ENCODE peak calls at places on chromosome 10, in nine cellular contexts. Y, U, Z, H, M, L, B, C and R are unnamed samples.

GRCh38 chr10:33612116-33612515 is 277.6 kb upstream of the NRP1 start:
- DNase-seq in Y (no peak), U (no peak), Z (no peak), H (peak; percentile 42), M (no peak), L (no peak), B (no peak), C (no peak), R (no peak)

GRCh38 chr10:59905066-59905734 is 1.2 kb downstream of the CCDC6 start:
- DNase-seq in Y (no peak), U (peak; percentile 57), Z (no peak), H (peak; percentile 25), M (peak; percentile 56), L (no peak), B (peak; percentile 81), C (peak; percentile 73), R (peak; percentile 41)

GRCh38 chr10:62985807-62986525 is 147.2 kb upstream of the NRBF2 start:
- DNase-seq in Y (no peak), U (no peak), Z (no peak), H (no peak), M (no peak), L (no peak), B (no peak), C (no peak), R (no peak)

GRCh38 chr10:12720217-12720981 is 281.1 kb downstream of the CCDC3 start:
- DNase-seq in Y (peak; percentile 60), U (peak; percentile 89), Z (no peak), H (peak; percentile 85), M (peak; percentile 93), L (no peak), B (no peak), C (peak; percentile 94), R (peak; percentile 99)

GRCh38 chr10:60140681-60141632 is 234.6 kb upstream of the CCDC6 start:
- DNase-seq in Y (no peak), U (no peak), Z (no peak), H (peak; percentile 56), M (no peak), L (peak; percentile 71), B (no peak), C (no peak), R (no peak)

GRCh38 chr10:102645388-102645740 is 1.1 kb downstream of the TRIM8 start:
- DNase-seq in Y (peak; percentile 55), U (peak; percentile 96), Z (peak; percentile 37), H (no peak), M (peak; percentile 89), L (no peak), B (peak; percentile 78), C (peak; percentile 86), R (peak; percentile 71)

GRCh38 chr10:126917375-126917774 is 12.1 kb downstream of the DOCK1 start:
- DNase-seq in Y (no peak), U (no peak), Z (no peak), H (no peak), M (no peak), L (no peak), B (no peak), C (no peak), R (no peak)

GRCh38 chr10:33735463-33735862 is 401.0 kb upstream of the NRP1 start:
- DNase-seq in Y (no peak), U (no peak), Z (no peak), H (no peak), M (no peak), L (no peak), B (no peak), C (no peak), R (no peak)

GRCh38 chr10:68261132-68261856 is 29.4 kb upstream of the ATOH7 start:
- DNase-seq in Y (no peak), U (peak; percentile 2), Z (no peak), H (peak; percentile 20), M (no peak), L (no peak), B (no peak), C (no peak), R (no peak)

GRCh38 chr10:93991596-93992284 is 2.0 kb upstream of the PLCE1 start:
- DNase-seq in Y (peak; percentile 86), U (peak; percentile 65), Z (no peak), H (peak; percentile 93), M (no peak), L (no peak), B (no peak), C (peak; percentile 82), R (no peak)

GRCh38 chr10:44973323-44974081 is 5.1 kb downstream of the DEPP1 start:
- DNase-seq in Y (no peak), U (no peak), Z (no peak), H (no peak), M (no peak), L (no peak), B (peak; percentile 51), C (peak; percentile 46), R (no peak)

GRCh38 chr10:19930936-19931859 is 115.0 kb downstream of the PLXDC2 start:
- DNase-seq in Y (no peak), U (peak; percentile 22), Z (no peak), H (peak; percentile 57), M (no peak), L (no peak), B (no peak), C (peak; percentile 61), R (peak; percentile 79)

GRCh38 chr10:49114718-49115014 is 656 bp downstream of the VSTM4 start:
- DNase-seq in Y (no peak), U (no peak), Z (no peak), H (no peak), M (no peak), L (no peak), B (no peak), C (no peak), R (no peak)

GRCh38 chr10:49113741-49114141 is 1.6 kb downstream of the VSTM4 start:
- DNase-seq in Y (no peak), U (no peak), Z (no peak), H (no peak), M (no peak), L (no peak), B (no peak), C (no peak), R (no peak)

GRCh38 chr10:49116509-49117365 is 1.4 kb upstream of the VSTM4 start:
- DNase-seq in Y (no peak), U (no peak), Z (no peak), H (no peak), M (no peak), L (no peak), B (no peak), C (no peak), R (no peak)

GRCh38 chr10:49115796-49116508 is 630 bp upstream of the VSTM4 start:
- DNase-seq in Y (no peak), U (no peak), Z (no peak), H (no peak), M (no peak), L (no peak), B (no peak), C (no peak), R (no peak)

GRCh38 chr10:49115015-49115795 is at the start of gene VSTM4:
- DNase-seq in Y (no peak), U (no peak), Z (no peak), H (peak; percentile 61), M (no peak), L (peak; percentile 87), B (no peak), C (peak; percentile 65), R (no peak)
- H3K4me3 ChIP-seq in Y (peak within 1 kb of the TSS; percentile 58), U (no peak within 1 kb of the TSS), Z (no peak within 1 kb of the TSS), H (peak within 1 kb of the TSS; percentile 54), M (peak within 1 kb of the TSS; percentile 65), L (peak within 1 kb of the TSS; percentile 58), B (no peak within 1 kb of the TSS), C (peak within 1 kb of the TSS; percentile 90), R (no peak within 1 kb of the TSS)

GRCh38 chr10:79282388-79282787 is 64.9 kb upstream of the PPIF start:
- DNase-seq in Y (no peak), U (no peak), Z (no peak), H (no peak), M (no peak), L (no peak), B (peak; percentile 85), C (no peak), R (no peak)
- H3K4me3 ChIP-seq in Y (no peak overlapping the region), U (no peak overlapping the region), Z (no peak overlapping the region), H (no peak overlapping the region), M (no peak overlapping the region), L (no peak overlapping the region), B (peak overlapping the region; percentile 49), C (no peak overlapping the region), R (no peak overlapping the region)

GRCh38 chr10:119663866-119664698 is 12.9 kb downstream of the BAG3 start:
- DNase-seq in Y (no peak), U (no peak), Z (no peak), H (no peak), M (no peak), L (peak; percentile 38), B (peak; percentile 65), C (no peak), R (no peak)
- H3K4me3 ChIP-seq in Y (no peak overlapping the region), U (no peak overlapping the region), Z (peak overlapping the region; percentile 63), H (no peak overlapping the region), M (peak overlapping the region; percentile 4), L (no peak overlapping the region), B (no peak overlapping the region), C (no peak overlapping the region), R (no peak overlapping the region)

GRCh38 chr10:5297466-5297865 is 67.3 kb upstream of the UCN3 start:
- DNase-seq in Y (no peak), U (peak; percentile 29), Z (no peak), H (peak; percentile 70), M (peak; percentile 73), L (no peak), B (no peak), C (peak; percentile 53), R (no peak)

GRCh38 chr10:5291501-5292195 is 73.1 kb upstream of the UCN3 start:
- DNase-seq in Y (peak; percentile 94), U (peak; percentile 61), Z (peak; percentile 55), H (peak; percentile 90), M (peak; percentile 78), L (peak; percentile 63), B (no peak), C (peak; percentile 73), R (no peak)

GRCh38 chr10:5293691-5294550 is 70.8 kb upstream of the UCN3 start:
- DNase-seq in Y (peak; percentile 77), U (peak; percentile 68), Z (peak; percentile 53), H (peak; percentile 59), M (peak; percentile 85), L (peak; percentile 42), B (peak; percentile 79), C (peak; percentile 82), R (peak; percentile 28)

GRCh38 chr10:5288359-5288758 is 76.4 kb upstream of the UCN3 start:
- DNase-seq in Y (no peak), U (no peak), Z (no peak), H (no peak), M (no peak), L (no peak), B (no peak), C (no peak), R (no peak)

DNA sequence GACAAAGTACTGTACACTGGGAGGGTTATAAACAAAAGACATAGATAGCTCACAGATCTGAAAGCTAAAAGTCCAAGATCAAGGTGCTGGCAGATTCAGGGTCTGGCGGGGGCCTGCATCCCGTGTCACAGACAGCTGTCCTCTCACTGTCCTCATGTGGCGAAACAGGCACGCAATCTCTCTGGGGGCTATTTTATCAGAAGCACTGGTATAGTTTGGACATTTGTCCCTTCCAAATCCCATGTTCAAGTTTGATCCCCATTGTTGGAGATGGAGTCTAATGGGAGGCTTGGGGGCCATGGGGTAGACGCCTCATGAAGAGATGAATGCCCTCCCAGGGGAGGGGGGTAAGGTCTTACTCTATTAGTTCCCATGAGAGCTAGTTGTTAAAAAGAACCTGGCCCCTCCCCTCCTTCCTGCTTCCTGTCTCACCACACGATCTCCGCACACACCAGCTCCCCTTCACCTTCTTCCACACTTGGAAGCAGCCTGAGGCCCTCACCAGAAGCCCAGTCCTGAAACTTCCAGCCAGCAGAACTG is 72.5 kb upstream of the UCN3 start:
- DNase-seq in Y (no peak), U (no peak), Z (peak; percentile 22), H (no peak), M (no peak), L (no peak), B (no peak), C (no peak), R (no peak)
- H3K4me3 ChIP-seq in Y (no peak overlapping the region), U (no peak overlapping the region), Z (peak overlapping the region; percentile 85), H (no peak overlapping the region), M (no peak overlapping the region), L (no peak overlapping the region), B (no peak overlapping the region), C (no peak overlapping the region), R (no peak overlapping the region)